ENCODE peak calls at places on chromosomes 6 and 20, in six cellular contexts. X is HCT116, F is IMR-90, N is ovary, Q is tibial artery, S is BJ. Z is an unnamed sample.

GRCh38 chr6:110513001-110513400 is 36.6 kb upstream of the SLC22A16 start:
- DNase-seq in X (no peak), F (peak; percentile 34), N (no peak), Q (no peak), S (no peak), Z (no peak)

GRCh38 chr20:61668064-61668463 is 397.6 kb downstream of the TAF4 start:
- DNase-seq in X (no peak), F (no peak), N (no peak), Q (no peak), S (no peak), Z (no peak)

GRCh38 chr20:46767127-46767761 is 57.8 kb downstream of the SLC2A10 start:
- DNase-seq in X (peak; percentile 46), F (peak; percentile 36), N (no peak), Q (no peak), S (no peak), Z (no peak)

GRCh38 chr6:170461556-170462365 is 91.3 kb downstream of the PSMB1 start:
- DNase-seq in X (no peak), F (no peak), N (no peak), Q (no peak), S (no peak), Z (no peak)

GRCh38 chr20:39877792-39878191 is 811.2 kb downstream of the MAFB start:
- DNase-seq in X (no peak), F (no peak), N (no peak), Q (no peak), S (no peak), Z (no peak)

GRCh38 chr6:148947621-148948444 is 201.0 kb downstream of the UST start:
- DNase-seq in X (peak; percentile 60), F (peak; percentile 82), N (peak; percentile 88), Q (peak; percentile 90), S (no peak), Z (peak; percentile 51)

GRCh38 chr6:122718616-122719015 is 60.9 kb upstream of the FABP7 start:
- DNase-seq in X (no peak), F (no peak), N (no peak), Q (no peak), S (no peak), Z (no peak)

GRCh38 chr6:94377835-94378234 is 958.5 kb upstream of the EPHA7 start:
- DNase-seq in X (no peak), F (no peak), N (no peak), Q (no peak), S (no peak), Z (no peak)

GRCh38 chr20:25030649-25031026 is 27.3 kb downstream of the ACSS1 start:
- DNase-seq in X (no peak), F (no peak), N (no peak), Q (no peak), S (no peak), Z (no peak)

GRCh38 chr6:70956451-70957283 is at the start of gene B3GAT2:
- DNase-seq in X (no peak), F (peak; percentile 3), N (no peak), Q (no peak), S (no peak), Z (peak; percentile 20)

GRCh38 chr6:166767191-166767590 is 140.1 kb upstream of the RPS6KA2 start:
- DNase-seq in X (no peak), F (no peak), N (no peak), Q (no peak), S (no peak), Z (no peak)

GRCh38 chr6:20629509-20629908 is 95.3 kb downstream of the CDKAL1 start:
- DNase-seq in X (no peak), F (no peak), N (no peak), Q (no peak), S (no peak), Z (no peak)

GRCh38 chr6:112409311-112409710 is 62.2 kb downstream of the RFPL4B start:
- DNase-seq in X (no peak), F (peak; percentile 12), N (no peak), Q (no peak), S (no peak), Z (no peak)

GRCh38 chr6:15504040-15504491 is 158.8 kb downstream of the DTNBP1 start:
- DNase-seq in X (no peak), F (no peak), N (peak; percentile 52), Q (peak; percentile 52), S (no peak), Z (no peak)

GRCh38 chr20:21583486-21584168 is 69.8 kb upstream of the NKX2-2 start:
- DNase-seq in X (no peak), F (no peak), N (no peak), Q (no peak), S (no peak), Z (no peak)

GRCh38 chr6:148565931-148566663 is 180.7 kb upstream of the UST start:
- DNase-seq in X (peak; percentile 13), F (peak; percentile 97), N (no peak), Q (peak; percentile 59), S (peak; percentile 81), Z (peak; percentile 28)

GRCh38 chr6:111696814-111697213 is 91.1 kb upstream of the TRAF3IP2 start:
- DNase-seq in X (no peak), F (no peak), N (no peak), Q (no peak), S (no peak), Z (no peak)

GRCh38 chr6:22904413-22904812 is 335.0 kb downstream of the HDGFL1 start:
- DNase-seq in X (no peak), F (peak; percentile 42), N (no peak), Q (no peak), S (no peak), Z (no peak)

GRCh38 chr6:149923327-149923986 is 536 bp upstream of the RAET1G start:
- DNase-seq in X (no peak), F (no peak), N (no peak), Q (no peak), S (no peak), Z (no peak)

GRCh38 chr20:59032713-59033059 is 551 bp upstream of the ATP5F1E start:
- DNase-seq in X (peak; percentile 21), F (peak; percentile 27), N (no peak), Q (no peak), S (no peak), Z (no peak)

GRCh38 chr6:149395185-149395584 is 4.9 kb upstream of the SUMO4 start:
- DNase-seq in X (no peak), F (no peak), N (no peak), Q (no peak), S (no peak), Z (no peak)

GRCh38 chr6:169158182-169158573 is 95.5 kb downstream of the THBS2 start:
- DNase-seq in X (no peak), F (peak; percentile 81), N (peak; percentile 80), Q (peak; percentile 71), S (no peak), Z (no peak)

GRCh38 chr6:11785953-11786579 is 7.5 kb upstream of the ADTRP start:
- DNase-seq in X (no peak), F (no peak), N (no peak), Q (no peak), S (no peak), Z (peak; percentile 82)

GRCh38 chr20:53163486-53163885 is 191.3 kb downstream of the TSHZ2 start:
- DNase-seq in X (no peak), F (peak; percentile 10), N (no peak), Q (peak; percentile 36), S (no peak), Z (no peak)

GRCh38 chr6:61809004-61809595 is 476.9 kb downstream of the KHDRBS2 start:
- DNase-seq in X (no peak), F (no peak), N (no peak), Q (no peak), S (no peak), Z (no peak)

GRCh38 chr6:25008707-25009106 is 72.9 kb upstream of the RIPOR2 start:
- DNase-seq in X (no peak), F (no peak), N (no peak), Q (no peak), S (no peak), Z (no peak)

GRCh38 chr20:35991142-35991771 is 22.9 kb downstream of the CNBD2 start:
- DNase-seq in X (peak; percentile 22), F (peak; percentile 34), N (no peak), Q (no peak), S (no peak), Z (no peak)

GRCh38 chr6:152129606-152130249 is 322.2 kb downstream of the ESR1 start:
- DNase-seq in X (no peak), F (peak; percentile 60), N (peak; percentile 50), Q (no peak), S (peak; percentile 34), Z (no peak)

GRCh38 chr6:49151033-49151432 is 312.0 kb downstream of the MMUT start:
- DNase-seq in X (no peak), F (no peak), N (no peak), Q (no peak), S (no peak), Z (no peak)

GRCh38 chr6:10552237-10552810 is 31.2 kb downstream of the GCNT2 start:
- DNase-seq in X (no peak), F (no peak), N (no peak), Q (no peak), S (no peak), Z (no peak)
- H3K4me3 ChIP-seq in X (no peak overlapping the region), F (no peak overlapping the region), N (no peak overlapping the region), Q (no peak overlapping the region), S (no peak overlapping the region), Z (no peak overlapping the region)

GRCh38 chr20:420721-421574 is 12.8 kb downstream of the RBCK1 start:
- DNase-seq in X (no peak), F (no peak), N (no peak), Q (no peak), S (no peak), Z (no peak)
- H3K36me3 ChIP-seq in X (peaks cover 17% of the 10 kb centered on the region), F (peaks cover 51% of the 10 kb centered on the region), N (no peaks in the 10 kb centered on the region), Q (peaks cover 89% of the 10 kb centered on the region), S (peaks cover 38% of the 10 kb centered on the region), Z (peaks cover 29% of the 10 kb centered on the region)

DNA sequence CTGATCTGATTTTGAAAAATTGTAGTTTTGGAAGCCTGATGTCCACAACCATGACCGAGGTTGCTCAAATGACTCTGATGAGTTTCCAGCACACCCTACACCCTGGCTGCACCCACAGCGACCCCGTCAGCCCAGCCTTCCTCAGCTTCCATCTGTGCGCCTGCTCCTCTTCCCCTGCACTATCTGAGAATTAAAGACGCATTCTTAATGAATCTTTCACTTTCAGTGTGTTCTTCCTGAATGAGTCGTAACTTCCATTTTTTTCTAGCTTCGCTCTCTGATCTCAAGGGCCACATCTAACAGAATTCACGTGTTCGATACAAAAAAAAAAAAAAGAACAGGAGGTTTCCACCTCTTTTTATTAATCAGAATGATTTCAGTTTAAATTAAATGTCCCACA is 21.3 kb upstream of the RREB1 start:
- DNase-seq in X (no peak), F (peak; percentile 28), N (peak; percentile 55), Q (peak; percentile 37), S (no peak), Z (peak; percentile 74)
- TF ChIP-seq CTCF in X (no peak), F (no peak), N (no peak), Q (no peak), S (peak; percentile 18), Z (peak; percentile 55)

DNA sequence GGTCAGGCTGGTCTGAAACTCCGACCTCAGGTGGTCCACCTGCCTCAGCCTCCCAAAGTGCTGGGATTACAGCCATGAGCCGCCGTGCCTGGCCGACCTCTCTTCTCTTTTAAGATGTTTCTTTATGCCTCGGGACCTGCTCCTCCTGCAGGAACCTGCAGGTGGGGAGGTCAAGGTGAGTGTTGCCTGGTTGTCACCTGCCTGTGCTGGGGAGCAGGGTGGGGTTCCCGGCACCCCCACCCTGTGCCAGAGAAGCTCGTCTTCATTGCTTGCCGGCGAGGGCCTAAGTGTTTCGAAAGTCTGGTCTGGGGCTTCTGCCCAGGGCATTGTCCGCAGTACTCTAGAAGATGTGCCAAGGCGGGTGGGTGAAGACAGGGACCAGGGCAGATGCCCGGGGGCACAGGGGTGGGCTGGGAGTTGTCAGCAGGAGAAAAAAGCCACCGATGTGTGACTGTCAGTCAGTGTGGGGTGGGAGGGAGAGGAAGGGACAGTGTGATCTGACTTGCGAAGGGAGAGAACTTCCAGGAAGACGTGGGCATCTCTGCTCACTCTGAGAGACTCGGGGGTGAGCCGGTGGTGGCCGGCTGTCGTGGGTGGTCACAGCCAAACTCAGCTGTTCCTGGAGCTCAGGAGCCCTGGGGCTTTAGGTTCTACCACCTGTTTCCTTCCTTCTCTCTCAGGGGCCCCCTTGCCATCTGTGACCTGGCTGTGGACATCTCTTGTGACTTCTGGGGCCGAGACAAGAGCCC is 36.1 kb downstream of the SYNJ2 start:
- DNase-seq in X (no peak), F (no peak), N (no peak), Q (peak; percentile 16), S (no peak), Z (no peak)
- H3K4me3 ChIP-seq in X (no peak overlapping the region), F (no peak overlapping the region), N (no peak overlapping the region), Q (no peak overlapping the region), S (no peak overlapping the region), Z (no peak overlapping the region)

Z was measured in GM06990.